ENCODE peak calls at places on chromosome 16, in nine cellular contexts. E is psoas muscle, T is IMR-90, A is thoracic aorta, R is tibial artery, Y is SK-N-SH, X is dorsolateral prefrontal cortex, J is right atrium auricular region, P is cardiac muscle cell. S is an unnamed sample.

GRCh38 chr16:86931410-86931941 is 353.1 kb downstream of the FOXL1 start:
- DNase-seq in E (no peak), T (peak; percentile 89), A (peak; percentile 14), R (peak; percentile 84), Y (no peak), X (no peak), J (peak; percentile 80), P (peak; percentile 66), S (no peak)

GRCh38 chr16:379961-380836 is 1.6 kb downstream of the PGAP6 start:
- DNase-seq in E (no peak), T (no peak), A (no peak), R (no peak), Y (no peak), X (no peak), J (no peak), P (no peak), S (no peak)

GRCh38 chr16:66970775-66971725 is 10.0 kb downstream of the CES3 start:
- DNase-seq in E (peak; percentile 33), T (peak; percentile 80), A (no peak), R (no peak), Y (no peak), X (no peak), J (no peak), P (no peak), S (no peak)

GRCh38 chr16:89557230-89557935 is 3.1 kb upstream of the RPL13 start:
- DNase-seq in E (peak; percentile 92), T (peak; percentile 80), A (peak; percentile 43), R (no peak), Y (peak; percentile 88), X (peak; percentile 93), J (peak; percentile 85), P (peak; percentile 83), S (peak; percentile 83)

GRCh38 chr16:66881014-66881417 is 701 bp downstream of the PDP2 start:
- DNase-seq in E (no peak), T (no peak), A (no peak), R (no peak), Y (no peak), X (no peak), J (no peak), P (no peak), S (no peak)

GRCh38 chr16:66580605-66581209 is 1.4 kb downstream of the CMTM2 start:
- DNase-seq in E (no peak), T (peak; percentile 87), A (no peak), R (no peak), Y (no peak), X (no peak), J (no peak), P (peak; percentile 17), S (no peak)

GRCh38 chr16:27421961-27422740 is 20.2 kb downstream of the IL21R start:
- DNase-seq in E (no peak), T (no peak), A (no peak), R (no peak), Y (no peak), X (no peak), J (no peak), P (no peak), S (no peak)

GRCh38 chr16:19382887-19383816 is 34.5 kb upstream of the TMC5 start:
- DNase-seq in E (no peak), T (no peak), A (no peak), R (peak; percentile 63), Y (peak; percentile 78), X (peak; percentile 48), J (no peak), P (peak; percentile 12), S (no peak)

GRCh38 chr16:1499756-1500464 is 6.8 kb downstream of the TELO2 start:
- DNase-seq in E (peak; percentile 47), T (no peak), A (no peak), R (no peak), Y (no peak), X (no peak), J (no peak), P (no peak), S (no peak)

GRCh38 chr16:16062023-16062932 is 112.9 kb downstream of the ABCC1 start:
- DNase-seq in E (no peak), T (no peak), A (no peak), R (no peak), Y (no peak), X (no peak), J (no peak), P (no peak), S (no peak)

GRCh38 chr16:2468725-2469398 is 2.2 kb upstream of the NTN3 start:
- DNase-seq in E (no peak), T (no peak), A (no peak), R (no peak), Y (peak; percentile 89), X (no peak), J (no peak), P (no peak), S (no peak)

GRCh38 chr16:72937360-72937759 is 110.6 kb downstream of the ZFHX3 start:
- DNase-seq in E (no peak), T (no peak), A (no peak), R (no peak), Y (no peak), X (no peak), J (no peak), P (no peak), S (no peak)
- TF ChIP-seq CTCF in E (no peak), T (no peak), A (peak; percentile 13), R (peak; percentile 13), Y (no peak), X (no peak), J (no peak), P (no peak), S (no peak)

GRCh38 chr16:85314633-85315032 is 202.4 kb upstream of the CIBAR2 start:
- DNase-seq in E (no peak), T (no peak), A (no peak), R (no peak), Y (no peak), X (no peak), J (no peak), P (no peak), S (no peak)
- H3K27me3 ChIP-seq in E (no peaks in the 10 kb centered on the region), T (no peaks in the 10 kb centered on the region), A (no peaks in the 10 kb centered on the region), R (peaks cover 19% of the 10 kb centered on the region), Y (no peaks in the 10 kb centered on the region), X (no peaks in the 10 kb centered on the region), J (no peaks in the 10 kb centered on the region), P (no peaks in the 10 kb centered on the region), S (no peaks in the 10 kb centered on the region)

DNA sequence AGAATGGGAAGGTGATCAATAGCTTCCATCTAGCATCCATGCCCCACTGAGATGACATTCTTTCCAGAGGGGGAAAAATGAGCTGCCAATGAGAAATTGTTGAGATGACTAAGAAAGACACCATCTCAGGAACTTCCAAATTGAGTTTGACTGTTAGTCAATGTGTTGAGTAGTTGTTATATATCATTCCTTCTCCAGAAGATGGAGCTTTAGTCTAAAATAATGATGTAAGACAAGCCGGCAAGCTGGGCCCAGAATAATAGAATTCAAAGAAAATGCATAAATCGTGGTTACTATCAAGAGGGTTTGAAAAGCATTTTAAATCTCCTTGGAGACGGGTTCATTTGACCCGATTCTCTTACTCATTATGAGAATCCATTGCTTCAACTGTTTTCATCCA is 71.0 kb upstream of the ATF7IP2 start:
- DNase-seq in E (no peak), T (no peak), A (no peak), R (no peak), Y (peak; percentile 8), X (no peak), J (no peak), P (no peak), S (no peak)
- TF ChIP-seq CTCF in E (no peak), T (no peak), A (no peak), R (no peak), Y (no peak), X (no peak), J (no peak), P (no peak), S (peak; percentile 45)

DNA sequence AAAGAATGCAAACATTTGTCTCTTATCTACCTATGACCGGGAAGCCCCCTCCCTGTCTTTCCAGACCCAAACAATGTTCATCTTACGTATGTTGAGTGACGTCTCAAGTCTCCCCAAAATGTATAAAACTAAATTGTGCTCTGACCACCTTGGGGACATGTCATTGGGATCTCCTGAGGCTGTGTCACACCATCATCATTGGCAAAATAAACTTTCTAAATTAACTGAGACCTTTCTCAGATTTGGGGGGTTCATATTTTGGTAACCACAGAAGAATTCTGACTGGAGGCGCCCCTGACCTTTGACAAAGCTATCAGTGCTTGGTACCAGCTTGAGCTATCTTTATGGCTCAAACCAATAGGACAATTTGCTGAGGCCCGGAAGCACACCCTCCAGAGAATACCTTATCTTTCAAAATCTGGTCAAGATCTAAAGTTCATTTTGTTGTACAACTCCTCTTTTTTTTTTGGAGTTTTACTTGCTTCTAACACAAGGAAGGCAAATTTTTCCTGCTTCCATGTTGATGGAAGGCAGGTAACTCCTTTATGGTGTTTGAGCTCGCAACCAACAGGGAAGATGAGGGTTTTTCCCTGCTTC is 2.5 kb upstream of the LDHD start:
- DNase-seq in E (no peak), T (no peak), A (no peak), R (no peak), Y (no peak), X (no peak), J (no peak), P (no peak), S (no peak)
- H3K27me3 ChIP-seq in E (no peaks in the 10 kb centered on the region), T (no peaks in the 10 kb centered on the region), A (no peaks in the 10 kb centered on the region), R (no peaks in the 10 kb centered on the region), Y (no peaks in the 10 kb centered on the region), X (no peaks in the 10 kb centered on the region), J (no peaks in the 10 kb centered on the region), P (no peaks in the 10 kb centered on the region), S (no peaks in the 10 kb centered on the region)

S was measured in right lobe of liver.